ENCODE peak calls at places on chromosomes 6 and 20, in five cellular contexts. C, A, Q, S and W are unnamed samples.

GRCh38 chr20:61725145-61725544 is 340.5 kb downstream of the TAF4 start:
- DNase-seq in Q (no peak), A (no peak), S (no peak), C (no peak), W (no peak)

GRCh38 chr6:73079611-73079955 is 145.7 kb downstream of the KHDC1L start:
- DNase-seq in Q (no peak), C (no peak), S (no peak), A (no peak), W (no peak)

GRCh38 chr6:43940393-43941087 is 170.5 kb downstream of the VEGFA start:
- DNase-seq in Q (no peak), S (peak; percentile 26), C (no peak), A (no peak), W (no peak)

GRCh38 chr6:157215702-157216101 is 107.6 kb downstream of the TMEM242 start:
- DNase-seq in C (no peak), S (no peak), Q (no peak), A (no peak), W (no peak)

GRCh38 chr20:45823949-45824835 is 2.9 kb downstream of the TNNC2 start:
- DNase-seq in C (peak; percentile 89), A (peak; percentile 72), S (peak; percentile 80), Q (peak; percentile 66), W (peak; percentile 62)

GRCh38 chr6:18211338-18211737 is 53.0 kb downstream of the DEK start:
- DNase-seq in Q (peak; percentile 37), C (no peak), S (no peak), A (no peak), W (peak; percentile 72)

GRCh38 chr6:160121558-160121957 is at the start of gene SLC22A1:
- DNase-seq in C (no peak), S (no peak), Q (no peak), A (no peak), W (no peak)

GRCh38 chr6:44225579-44226325 is 2.4 kb downstream of the SLC29A1 start:
- DNase-seq in C (no peak), Q (no peak), S (no peak), A (no peak), W (peak; percentile 23)

GRCh38 chr6:32086661-32087573 is 22.2 kb downstream of the TNXB start:
- DNase-seq in Q (peak; percentile 65), C (peak; percentile 82), S (no peak), A (peak; percentile 54), W (peak; percentile 80)

GRCh38 chr20:12984863-12985262 is 23.9 kb upstream of the SPTLC3 start:
- DNase-seq in S (no peak), C (no peak), A (no peak), Q (no peak), W (no peak)

GRCh38 chr20:52448513-52448912 is 256.9 kb upstream of the ZFP64 start:
- DNase-seq in Q (no peak), C (no peak), S (no peak), A (no peak), W (no peak)

GRCh38 chr6:87929843-87930288 is 117.8 kb upstream of the SPACA1 start:
- DNase-seq in S (peak; percentile 90), C (peak; percentile 94), Q (peak; percentile 74), A (peak; percentile 91), W (peak; percentile 79)

GRCh38 chr6:127854009-127854408 is 46.8 kb downstream of the THEMIS start:
- DNase-seq in S (no peak), C (no peak), Q (no peak), A (no peak), W (no peak)

GRCh38 chr6:148507774-148508173 is 165.1 kb downstream of the SASH1 start:
- DNase-seq in A (no peak), Q (no peak), C (no peak), S (peak; percentile 88), W (no peak)

GRCh38 chr6:157822221-157823000 is 635 bp upstream of the SNX9 start:
- DNase-seq in C (peak; percentile 51), A (peak; percentile 26), S (no peak), Q (no peak), W (no peak)

GRCh38 chr6:105596284-105596755 is 193.4 kb upstream of the PREP start:
- DNase-seq in S (no peak), A (no peak), C (no peak), Q (no peak), W (no peak)

GRCh38 chr6:3239110-3239830 is 11.8 kb upstream of the TUBB2B start:
- DNase-seq in Q (no peak), S (no peak), A (no peak), C (peak; percentile 68), W (no peak)
- TF ChIP-seq CTCF in Q (no peak), S (peak; percentile 9), A (no peak), C (peak; percentile 13), W (no peak)

DNA sequence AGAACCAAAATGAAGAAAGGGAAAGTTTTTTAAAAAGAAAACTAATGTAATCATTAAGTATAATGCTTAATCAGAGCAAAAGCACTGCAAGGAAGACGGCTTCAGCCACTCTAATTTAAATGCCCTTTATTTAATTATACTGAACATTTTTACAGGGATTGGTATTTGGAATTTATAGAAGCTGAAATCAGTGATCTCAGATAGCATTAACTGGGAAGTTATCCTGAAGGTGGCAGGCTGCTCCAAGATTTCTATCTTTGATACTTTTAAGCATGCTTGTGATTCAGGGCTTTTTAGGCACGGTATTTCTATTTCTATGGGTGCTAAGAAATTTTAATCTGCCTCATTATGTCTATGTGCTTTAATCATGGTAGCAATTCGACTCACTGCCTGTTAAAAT is 1.3 kb upstream of the NDUFAF4 start:
- DNase-seq in S (no peak), Q (peak; percentile 33), C (peak; percentile 68), A (peak; percentile 61), W (peak; percentile 21)
- TF ChIP-seq CTCF in S (peak; percentile 38), Q (peak; percentile 47), C (peak; percentile 71), A (peak; percentile 59), W (peak; percentile 7)

DNA sequence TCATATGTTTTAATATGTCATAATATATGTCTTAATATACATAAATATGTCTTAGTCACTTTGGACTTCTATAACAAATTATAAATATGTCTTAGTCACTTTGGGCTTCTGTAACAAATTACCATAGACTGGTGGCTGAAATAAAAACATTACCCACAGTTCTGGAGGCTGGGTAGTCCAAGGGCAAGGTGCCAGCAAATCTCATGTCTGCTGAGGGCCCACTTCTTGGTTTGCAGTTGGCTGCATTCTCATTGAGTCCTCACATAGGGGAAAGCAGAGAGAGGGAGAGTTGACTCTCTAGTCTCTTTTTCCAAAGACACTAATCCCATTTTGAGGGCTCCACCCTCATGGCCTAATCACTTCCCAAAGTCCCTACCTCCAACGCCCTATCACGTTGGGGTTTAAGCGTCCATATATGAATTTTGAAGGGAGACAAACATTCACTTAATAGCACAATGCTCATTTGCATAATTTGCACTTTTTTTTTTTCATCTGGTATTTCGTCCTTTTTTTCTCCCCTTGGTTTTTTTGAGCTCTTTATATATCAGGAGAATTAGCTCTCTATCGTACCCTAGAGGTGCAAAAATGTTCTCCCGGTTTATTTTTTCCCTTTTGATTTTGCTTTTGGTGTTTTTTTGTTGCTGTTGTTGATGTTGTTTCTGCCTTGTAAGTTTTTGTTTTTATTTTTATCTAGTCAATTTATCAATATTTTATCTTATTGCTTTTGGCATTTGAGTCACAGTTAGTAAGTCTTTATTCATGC is 266.4 kb downstream of the PLCB1 start:
- DNase-seq in S (no peak), C (peak; percentile 35), Q (no peak), A (no peak), W (no peak)
- TF ChIP-seq CTCF in S (no peak), C (peak; percentile 28), Q (no peak), A (no peak), W (no peak)

DNA sequence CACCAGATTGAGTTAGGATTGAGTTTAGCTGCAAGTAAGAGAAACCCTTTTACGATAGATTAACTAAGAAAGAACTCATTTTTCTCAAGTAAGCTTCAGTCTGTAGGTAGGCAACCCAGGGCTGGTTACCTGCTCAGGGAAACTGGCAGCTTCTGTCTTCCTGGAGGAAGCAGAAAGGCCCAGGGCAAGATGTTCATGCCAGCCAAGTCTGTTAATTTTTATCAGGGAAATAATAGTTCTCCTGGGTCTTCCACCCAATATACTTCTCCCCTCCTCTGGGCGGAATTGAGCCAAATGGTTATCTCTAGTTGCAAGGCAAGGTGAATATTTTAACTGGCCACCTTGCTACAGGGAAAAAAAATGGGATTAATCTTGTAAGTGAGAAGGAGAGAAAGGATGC is 98.2 kb downstream of the UTRN start:
- DNase-seq in Q (no peak), C (no peak), A (no peak), S (no peak), W (no peak)
- TF ChIP-seq CTCF in Q (no peak), C (no peak), A (no peak), S (no peak), W (no peak)

GRCh38 chr20:57335392-57335791 is 5.8 kb downstream of the SPO11 start:
- DNase-seq in S (no peak), A (no peak), C (no peak), Q (no peak), W (no peak)
- TF ChIP-seq CTCF in S (no peak), A (no peak), C (no peak), Q (no peak), W (no peak)

GRCh38 chr6:30670760-30671527 is 1.9 kb downstream of the DHX16 start:
- DNase-seq in A (no peak), Q (no peak), C (peak; percentile 38), S (no peak), W (no peak)
- TF ChIP-seq CTCF in A (no peak), Q (no peak), C (peak; percentile 37), S (no peak), W (no peak)

DNA sequence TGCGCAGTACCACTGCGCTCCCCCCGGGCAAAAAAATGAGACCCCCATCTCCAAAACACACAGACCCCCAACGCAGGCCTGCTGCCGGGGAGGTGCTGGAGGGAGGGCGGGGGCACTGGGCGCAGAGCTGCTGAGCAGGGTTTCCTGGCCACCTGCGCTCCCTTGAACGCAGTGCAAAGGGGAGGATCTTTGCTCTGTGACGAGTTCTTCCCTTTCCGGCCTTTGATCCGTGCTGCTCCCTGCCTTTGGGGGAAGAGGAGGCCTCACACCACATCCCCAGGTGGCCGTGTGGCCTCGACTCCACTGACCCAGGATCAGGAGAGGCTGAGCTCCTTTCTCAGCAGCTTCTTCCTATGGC is 8.9 kb upstream of the COL20A1 start:
- DNase-seq in A (no peak), C (no peak), S (no peak), Q (peak; percentile 42), W (no peak)
- TF ChIP-seq CTCF in A (no peak), C (no peak), S (no peak), Q (no peak), W (no peak)